ENCODE peak calls at places on chromosome 4, in four cellular contexts. One of them, this sample, is unnamed.

GRCh38 chr4:120633810-120634209 is 288.7 kb downstream of the PRDM5 start:
- DNase-seq in endothelial cell: no peak
- DNase-seq in GOT3: no peak
- DNase-seq in stimulated activated CD4-positive, alpha-beta T cell treated with anti-CD3 and anti-CD28 coated beads, Interleukin-4, amount 100 ng/mL, for 4 hours: no peak
- DNase-seq in this sample: no peak

GRCh38 chr4:91837608-91838029 is 466.1 kb upstream of the GRID2 start:
- DNase-seq in endothelial cell: no peak
- DNase-seq in GOT3: no peak
- DNase-seq in stimulated activated CD4-positive, alpha-beta T cell treated with anti-CD3 and anti-CD28 coated beads, Interleukin-4, amount 100 ng/mL, for 4 hours: no peak
- DNase-seq in this sample: no peak

GRCh38 chr4:15690020-15690809 is 8.6 kb downstream of the FAM200B start:
- DNase-seq in endothelial cell: no peak
- DNase-seq in GOT3: no peak
- DNase-seq in stimulated activated CD4-positive, alpha-beta T cell treated with anti-CD3 and anti-CD28 coated beads, Interleukin-4, amount 100 ng/mL, for 4 hours: no peak
- DNase-seq in this sample: peak

GRCh38 chr4:68267433-68267944 is 22.0 kb upstream of the TMPRSS11B start:
- DNase-seq in endothelial cell: no peak
- DNase-seq in GOT3: no peak
- DNase-seq in stimulated activated CD4-positive, alpha-beta T cell treated with anti-CD3 and anti-CD28 coated beads, Interleukin-4, amount 100 ng/mL, for 4 hours: no peak
- DNase-seq in this sample: no peak

GRCh38 chr4:140691369-140691768 is 64.8 kb downstream of the TBC1D9 start:
- DNase-seq in endothelial cell: peak
- DNase-seq in GOT3: no peak
- DNase-seq in stimulated activated CD4-positive, alpha-beta T cell treated with anti-CD3 and anti-CD28 coated beads, Interleukin-4, amount 100 ng/mL, for 4 hours: no peak
- DNase-seq in this sample: no peak

GRCh38 chr4:100649478-100649877 is 131.7 kb upstream of the EMCN start:
- DNase-seq in endothelial cell: no peak
- DNase-seq in GOT3: no peak
- DNase-seq in stimulated activated CD4-positive, alpha-beta T cell treated with anti-CD3 and anti-CD28 coated beads, Interleukin-4, amount 100 ng/mL, for 4 hours: no peak
- DNase-seq in this sample: no peak

GRCh38 chr4:94882756-94883155 is 125.0 kb downstream of the BMPR1B start:
- DNase-seq in endothelial cell: no peak
- DNase-seq in GOT3: no peak
- DNase-seq in stimulated activated CD4-positive, alpha-beta T cell treated with anti-CD3 and anti-CD28 coated beads, Interleukin-4, amount 100 ng/mL, for 4 hours: no peak
- DNase-seq in this sample: no peak

GRCh38 chr4:123398803-123399637 is 2.4 kb downstream of the SPRY1 start:
- DNase-seq in endothelial cell: peak
- DNase-seq in GOT3: no peak
- DNase-seq in stimulated activated CD4-positive, alpha-beta T cell treated with anti-CD3 and anti-CD28 coated beads, Interleukin-4, amount 100 ng/mL, for 4 hours: peak
- DNase-seq in this sample: peak

GRCh38 chr4:77152421-77152820 is 4.6 kb upstream of the CCNG2 start:
- DNase-seq in endothelial cell: no peak
- DNase-seq in GOT3: no peak
- DNase-seq in stimulated activated CD4-positive, alpha-beta T cell treated with anti-CD3 and anti-CD28 coated beads, Interleukin-4, amount 100 ng/mL, for 4 hours: no peak
- DNase-seq in this sample: no peak

GRCh38 chr4:112923514-112923913 is 125.9 kb upstream of the ANK2 start:
- DNase-seq in endothelial cell: no peak
- DNase-seq in GOT3: no peak
- DNase-seq in stimulated activated CD4-positive, alpha-beta T cell treated with anti-CD3 and anti-CD28 coated beads, Interleukin-4, amount 100 ng/mL, for 4 hours: no peak
- DNase-seq in this sample: no peak

GRCh38 chr4:41396214-41396613 is 139.5 kb downstream of the UCHL1 start:
- DNase-seq in endothelial cell: no peak
- DNase-seq in GOT3: no peak
- DNase-seq in stimulated activated CD4-positive, alpha-beta T cell treated with anti-CD3 and anti-CD28 coated beads, Interleukin-4, amount 100 ng/mL, for 4 hours: no peak
- DNase-seq in this sample: no peak

GRCh38 chr4:170888660-170889059 is 798.9 kb upstream of the AADAT start:
- DNase-seq in endothelial cell: no peak
- DNase-seq in GOT3: no peak
- DNase-seq in stimulated activated CD4-positive, alpha-beta T cell treated with anti-CD3 and anti-CD28 coated beads, Interleukin-4, amount 100 ng/mL, for 4 hours: no peak
- DNase-seq in this sample: no peak

GRCh38 chr4:139728840-139729239 is 63.2 kb downstream of the MGST2 start:
- DNase-seq in endothelial cell: no peak
- DNase-seq in GOT3: no peak
- DNase-seq in stimulated activated CD4-positive, alpha-beta T cell treated with anti-CD3 and anti-CD28 coated beads, Interleukin-4, amount 100 ng/mL, for 4 hours: no peak
- DNase-seq in this sample: no peak

GRCh38 chr4:162461952-162462351 is 298.2 kb upstream of the FSTL5 start:
- DNase-seq in endothelial cell: no peak
- DNase-seq in GOT3: no peak
- DNase-seq in stimulated activated CD4-positive, alpha-beta T cell treated with anti-CD3 and anti-CD28 coated beads, Interleukin-4, amount 100 ng/mL, for 4 hours: no peak
- DNase-seq in this sample: peak

GRCh38 chr4:150256841-150257273 is 178.6 kb downstream of the DCLK2 start:
- DNase-seq in endothelial cell: no peak
- DNase-seq in GOT3: no peak
- DNase-seq in stimulated activated CD4-positive, alpha-beta T cell treated with anti-CD3 and anti-CD28 coated beads, Interleukin-4, amount 100 ng/mL, for 4 hours: no peak
- DNase-seq in this sample: no peak

GRCh38 chr4:35520059-35520458 is 724.3 kb downstream of the ARAP2 start:
- DNase-seq in endothelial cell: no peak
- DNase-seq in GOT3: no peak
- DNase-seq in stimulated activated CD4-positive, alpha-beta T cell treated with anti-CD3 and anti-CD28 coated beads, Interleukin-4, amount 100 ng/mL, for 4 hours: no peak
- DNase-seq in this sample: no peak

GRCh38 chr4:25817059-25817681 is 45.6 kb downstream of the SEL1L3 start:
- DNase-seq in endothelial cell: no peak
- DNase-seq in GOT3: no peak
- DNase-seq in stimulated activated CD4-positive, alpha-beta T cell treated with anti-CD3 and anti-CD28 coated beads, Interleukin-4, amount 100 ng/mL, for 4 hours: no peak
- DNase-seq in this sample: no peak

GRCh38 chr4:188113156-188113555 is 3.8 kb upstream of the TRIML2 start:
- DNase-seq in endothelial cell: no peak
- DNase-seq in GOT3: no peak
- DNase-seq in stimulated activated CD4-positive, alpha-beta T cell treated with anti-CD3 and anti-CD28 coated beads, Interleukin-4, amount 100 ng/mL, for 4 hours: no peak
- DNase-seq in this sample: no peak

This sample was measured in SW 1271.